ENCODE peak calls at places on chromosome 2, in six cellular contexts. One of them, this sample, is unnamed.

GRCh38 chr2:20250436-20250835 is 25.5 kb upstream of the SDC1 start:
- DNase-seq in GM12878: no peak
- DNase-seq in K562: no peak
- DNase-seq in H1: no peak
- DNase-seq in GM12891: no peak
- DNase-seq in HepG2: no peak
- DNase-seq in this sample: no peak

GRCh38 chr2:79512442-79513401 is at the start of gene CTNNA2:
- DNase-seq in GM12878: no peak
- DNase-seq in K562: peak; percentile 90
- DNase-seq in H1: peak; percentile 83
- DNase-seq in GM12891: peak; percentile 78
- DNase-seq in HepG2: peak; percentile 46
- DNase-seq in this sample: peak; percentile 27

GRCh38 chr2:236507393-236508085 is 62.1 kb upstream of the ACKR3 start:
- DNase-seq in GM12878: no peak
- DNase-seq in K562: no peak
- DNase-seq in H1: peak; percentile 50
- DNase-seq in GM12891: peak; percentile 43
- DNase-seq in HepG2: no peak
- DNase-seq in this sample: no peak

GRCh38 chr2:181780159-181781081 is 100.1 kb upstream of the NEUROD1 start:
- DNase-seq in GM12878: no peak
- DNase-seq in K562: no peak
- DNase-seq in H1: no peak
- DNase-seq in GM12891: no peak
- DNase-seq in HepG2: no peak
- DNase-seq in this sample: no peak

GRCh38 chr2:152648336-152648735 is 68.9 kb downstream of the PRPF40A start:
- DNase-seq in GM12878: no peak
- DNase-seq in K562: no peak
- DNase-seq in H1: no peak
- DNase-seq in GM12891: no peak
- DNase-seq in HepG2: peak; percentile 74
- DNase-seq in this sample: no peak

GRCh38 chr2:238046871-238047270 is 13.9 kb upstream of the SCLY start:
- DNase-seq in GM12878: no peak
- DNase-seq in K562: no peak
- DNase-seq in H1: no peak
- DNase-seq in GM12891: no peak
- DNase-seq in HepG2: no peak
- DNase-seq in this sample: no peak

GRCh38 chr2:147572622-147573021 is 272.2 kb upstream of the ACVR2A start:
- DNase-seq in GM12878: no peak
- DNase-seq in K562: no peak
- DNase-seq in H1: no peak
- DNase-seq in GM12891: no peak
- DNase-seq in HepG2: no peak
- DNase-seq in this sample: no peak

GRCh38 chr2:233270366-233270765 is 18.9 kb downstream of the ATG16L1 start:
- DNase-seq in GM12878: no peak
- DNase-seq in K562: no peak
- DNase-seq in H1: no peak
- DNase-seq in GM12891: no peak
- DNase-seq in HepG2: no peak
- DNase-seq in this sample: no peak

GRCh38 chr2:217858519-217859466 is 144.0 kb downstream of the TNS1 start:
- DNase-seq in GM12878: no peak
- DNase-seq in K562: no peak
- DNase-seq in H1: no peak
- DNase-seq in GM12891: no peak
- DNase-seq in HepG2: peak; percentile 16
- DNase-seq in this sample: no peak

GRCh38 chr2:239075918-239076727 is 228.2 kb downstream of the TWIST2 start:
- DNase-seq in GM12878: no peak
- DNase-seq in K562: no peak
- DNase-seq in H1: no peak
- DNase-seq in GM12891: no peak
- DNase-seq in HepG2: no peak
- DNase-seq in this sample: no peak

GRCh38 chr2:36441816-36442215 is 86.2 kb downstream of the CRIM1 start:
- DNase-seq in GM12878: no peak
- DNase-seq in K562: no peak
- DNase-seq in H1: no peak
- DNase-seq in GM12891: no peak
- DNase-seq in HepG2: no peak
- DNase-seq in this sample: no peak

GRCh38 chr2:10414000-10414451 is 34.1 kb downstream of the ODC1 start:
- DNase-seq in GM12878: no peak
- DNase-seq in K562: no peak
- DNase-seq in H1: no peak
- DNase-seq in GM12891: no peak
- DNase-seq in HepG2: no peak
- DNase-seq in this sample: no peak

GRCh38 chr2:9228088-9228751 is 21.6 kb downstream of the ASAP2 start:
- DNase-seq in GM12878: no peak
- DNase-seq in K562: no peak
- DNase-seq in H1: no peak
- DNase-seq in GM12891: no peak
- DNase-seq in HepG2: no peak
- DNase-seq in this sample: no peak

GRCh38 chr2:43934567-43934966 is 61.2 kb downstream of the LRPPRC start:
- DNase-seq in GM12878: no peak
- DNase-seq in K562: no peak
- DNase-seq in H1: no peak
- DNase-seq in GM12891: no peak
- DNase-seq in HepG2: no peak
- DNase-seq in this sample: no peak

GRCh38 chr2:65220432-65221131 is 7.0 kb upstream of the ACTR2 start:
- DNase-seq in GM12878: no peak
- DNase-seq in K562: no peak
- DNase-seq in H1: no peak
- DNase-seq in GM12891: no peak
- DNase-seq in HepG2: no peak
- DNase-seq in this sample: no peak

GRCh38 chr2:100060875-100061274 is 81.5 kb downstream of the AFF3 start:
- DNase-seq in GM12878: no peak
- DNase-seq in K562: no peak
- DNase-seq in H1: no peak
- DNase-seq in GM12891: no peak
- DNase-seq in HepG2: no peak
- DNase-seq in this sample: no peak

GRCh38 chr2:181850914-181851560 is 40.5 kb upstream of the ITPRID2 start:
- DNase-seq in GM12878: no peak
- DNase-seq in K562: no peak
- DNase-seq in H1: no peak
- DNase-seq in GM12891: no peak
- DNase-seq in HepG2: no peak
- DNase-seq in this sample: no peak

GRCh38 chr2:237244976-237245646 is 159.4 kb downstream of the COPS8 start:
- DNase-seq in GM12878: no peak
- DNase-seq in K562: no peak
- DNase-seq in H1: no peak
- DNase-seq in GM12891: no peak
- DNase-seq in HepG2: no peak
- DNase-seq in this sample: no peak

GRCh38 chr2:222688912-222689311 is 17.5 kb downstream of the MOGAT1 start:
- DNase-seq in GM12878: no peak
- DNase-seq in K562: no peak
- DNase-seq in H1: no peak
- DNase-seq in GM12891: no peak
- DNase-seq in HepG2: no peak
- DNase-seq in this sample: no peak

GRCh38 chr2:179946346-179946745 is 60.8 kb downstream of the CWC22 start:
- DNase-seq in GM12878: no peak
- DNase-seq in K562: no peak
- DNase-seq in H1: no peak
- DNase-seq in GM12891: no peak
- DNase-seq in HepG2: no peak
- DNase-seq in this sample: no peak

GRCh38 chr2:53631313-53632125 is 136.1 kb upstream of the CHAC2 start:
- DNase-seq in GM12878: no peak
- DNase-seq in K562: no peak
- DNase-seq in H1: no peak
- DNase-seq in GM12891: no peak
- DNase-seq in HepG2: no peak
- DNase-seq in this sample: no peak
- TF ChIP-seq POLR2AphosphoS5 in GM12878: no peak
- TF ChIP-seq POLR2AphosphoS5 in K562: no peak
- TF ChIP-seq POLR2AphosphoS5 in H1: no peak
- TF ChIP-seq POLR2AphosphoS5 in GM12891: no peak
- TF ChIP-seq POLR2AphosphoS5 in HepG2: no peak
- TF ChIP-seq POLR2AphosphoS5 in this sample: no peak

GRCh38 chr2:230796280-230796862 is 68.4 kb upstream of the ITM2C start:
- DNase-seq in GM12878: no peak
- DNase-seq in K562: no peak
- DNase-seq in H1: no peak
- DNase-seq in GM12891: no peak
- DNase-seq in HepG2: no peak
- DNase-seq in this sample: no peak
- TF ChIP-seq TAF1 in GM12878: no peak
- TF ChIP-seq TAF1 in K562: no peak
- TF ChIP-seq TAF1 in H1: no peak
- TF ChIP-seq TAF1 in GM12891: no peak
- TF ChIP-seq TAF1 in HepG2: no peak
- TF ChIP-seq TAF1 in this sample: no peak

DNA sequence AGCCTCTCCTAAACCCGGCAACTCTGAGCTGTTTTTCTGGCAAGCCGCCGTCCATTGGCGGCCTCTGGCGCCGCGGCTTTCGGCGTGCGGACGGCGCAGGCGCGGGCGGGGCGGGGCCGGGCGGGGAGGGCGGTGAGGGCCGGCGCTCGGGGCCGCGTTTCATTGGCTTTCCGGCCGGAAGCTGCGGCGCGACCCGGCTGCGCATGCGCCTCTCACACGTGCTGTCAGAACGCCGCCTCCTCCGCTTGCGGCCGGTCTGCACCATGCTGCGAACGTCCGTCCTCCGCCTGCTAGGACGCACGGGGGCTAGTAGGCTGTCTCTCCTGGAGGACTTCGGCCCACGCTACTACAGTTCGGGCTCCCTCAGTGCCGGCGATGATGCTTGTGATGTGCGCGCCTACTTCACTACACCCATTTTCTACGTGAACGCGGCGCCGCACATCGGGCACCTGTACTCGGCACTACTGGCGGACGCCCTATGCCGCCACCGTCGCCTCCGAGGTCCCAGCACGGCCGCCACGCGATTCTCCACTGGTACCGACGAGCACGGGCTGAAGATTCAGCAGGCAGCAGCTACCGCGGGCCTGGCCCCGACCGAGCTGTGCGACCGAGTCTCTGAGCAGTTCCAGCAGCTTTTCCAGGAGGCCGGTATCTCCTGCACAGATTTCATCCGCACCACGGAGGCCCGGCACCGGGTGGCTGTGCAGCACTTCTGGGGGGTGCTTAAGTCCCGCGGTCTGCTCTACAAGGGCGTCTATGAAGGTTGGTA is at the start of gene MARS2:
- DNase-seq in GM12878: peak; percentile 68
- DNase-seq in K562: peak; percentile 92
- DNase-seq in H1: peak; percentile 85
- DNase-seq in GM12891: peak; percentile 83
- DNase-seq in HepG2: peak; percentile 88
- DNase-seq in this sample: peak; percentile 80
- TF ChIP-seq POLR2A in GM12878: peak; percentile 98
- TF ChIP-seq POLR2A in K562: peak; percentile 79
- TF ChIP-seq POLR2A in H1: peak; percentile 89
- TF ChIP-seq POLR2A in GM12891: peak; percentile 89
- TF ChIP-seq POLR2A in HepG2: peak; percentile 97
- TF ChIP-seq POLR2A in this sample: peak; percentile 97

GRCh38 chr2:120442923-120443571 is 97.1 kb downstream of the INHBB start:
- DNase-seq in GM12878: no peak
- DNase-seq in K562: peak; percentile 83
- DNase-seq in H1: peak; percentile 70
- DNase-seq in GM12891: no peak
- DNase-seq in HepG2: no peak
- DNase-seq in this sample: peak; percentile 42
- TF ChIP-seq POLR2AphosphoS5 in GM12878: no peak
- TF ChIP-seq POLR2AphosphoS5 in K562: no peak
- TF ChIP-seq POLR2AphosphoS5 in H1: peak; percentile 81
- TF ChIP-seq POLR2AphosphoS5 in GM12891: no peak
- TF ChIP-seq POLR2AphosphoS5 in HepG2: no peak
- TF ChIP-seq POLR2AphosphoS5 in this sample: no peak

GRCh38 chr2:85397925-85398331 is 12.2 kb downstream of the CAPG start:
- DNase-seq in GM12878: no peak
- DNase-seq in K562: no peak
- DNase-seq in H1: no peak
- DNase-seq in GM12891: no peak
- DNase-seq in HepG2: no peak
- DNase-seq in this sample: no peak
- TF ChIP-seq TAF1 in GM12878: no peak
- TF ChIP-seq TAF1 in K562: no peak
- TF ChIP-seq TAF1 in H1: no peak
- TF ChIP-seq TAF1 in GM12891: no peak
- TF ChIP-seq TAF1 in HepG2: no peak
- TF ChIP-seq TAF1 in this sample: no peak

DNA sequence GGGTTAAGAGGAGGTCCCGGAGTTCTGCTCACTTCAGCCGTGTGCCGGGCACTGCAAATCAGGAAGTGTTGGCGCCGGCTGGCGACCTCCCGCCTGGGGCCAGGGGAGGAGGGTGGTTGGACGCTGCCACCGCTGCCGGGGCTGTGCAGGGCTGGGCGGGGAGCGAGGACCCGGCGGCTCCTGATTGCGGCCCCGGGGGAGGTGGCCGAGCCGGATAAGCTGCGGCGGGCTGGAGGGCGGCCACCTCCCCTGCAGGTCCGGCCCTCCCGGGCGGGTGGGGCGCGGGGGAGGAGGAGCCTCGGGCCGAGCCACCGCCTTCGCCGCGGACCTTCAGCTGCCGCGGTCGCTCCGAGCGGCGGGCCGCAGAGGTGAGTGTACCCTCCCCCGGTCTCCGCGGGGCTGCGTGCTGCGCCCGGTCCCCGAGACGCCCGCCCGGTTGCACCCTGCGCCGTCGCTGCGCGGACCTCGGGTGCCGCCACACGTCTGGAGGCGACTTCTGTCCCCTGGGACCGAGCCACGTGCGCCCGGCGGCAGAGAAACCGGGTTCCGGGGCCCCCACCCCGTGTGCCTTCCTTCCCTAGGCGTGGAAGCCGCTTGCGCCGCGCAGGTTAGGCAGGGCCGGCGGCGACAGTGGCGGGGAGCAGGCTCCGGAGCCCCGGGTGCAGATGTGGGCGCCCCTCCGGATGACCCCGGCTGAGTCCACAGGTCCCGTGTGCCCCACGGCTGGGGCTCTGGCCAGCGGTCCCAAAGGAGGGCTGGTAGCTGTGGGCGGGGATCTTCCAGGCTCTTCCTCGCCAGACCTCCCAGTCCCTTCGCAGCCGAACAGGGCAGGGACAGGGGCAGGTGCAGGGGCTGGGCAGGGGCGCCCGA is at the start of gene STEAP3:
- DNase-seq in GM12878: no peak
- DNase-seq in K562: peak; percentile 97
- DNase-seq in H1: peak; percentile 65
- DNase-seq in GM12891: peak; percentile 89
- DNase-seq in HepG2: peak; percentile 74
- DNase-seq in this sample: peak; percentile 83
- TF ChIP-seq POLR2A in GM12878: peak; percentile 62
- TF ChIP-seq POLR2A in K562: peak; percentile 79
- TF ChIP-seq POLR2A in H1: peak; percentile 45
- TF ChIP-seq POLR2A in GM12891: no peak
- TF ChIP-seq POLR2A in HepG2: peak; percentile 83
- TF ChIP-seq POLR2A in this sample: peak; percentile 10